ENCODE peak calls at places on chromosomes 11 and 22, in six cellular contexts. One of them, this sample, is unnamed.

GRCh38 chr11:42012261-42012660 is 552.8 kb upstream of the LRRC4C start:
- DNase-seq in ELF-1: no peak
- DNase-seq in M059J: no peak
- DNase-seq in WTC11: no peak
- DNase-seq in hypothalamus: no peak
- DNase-seq in stomach: no peak
- DNase-seq in this sample: no peak

GRCh38 chr22:37121887-37122591 is 12.5 kb upstream of the TMPRSS6 start:
- DNase-seq in hypothalamus: no peak
- DNase-seq in ELF-1: peak; percentile 57
- DNase-seq in M059J: peak; percentile 84
- DNase-seq in WTC11: no peak
- DNase-seq in stomach: peak; percentile 32
- DNase-seq in this sample: peak; percentile 85

GRCh38 chr11:7672960-7673723 is at the start of gene CYB5R2:
- DNase-seq in WTC11: peak; percentile 76
- DNase-seq in M059J: peak; percentile 38
- DNase-seq in ELF-1: peak; percentile 67
- DNase-seq in stomach: peak; percentile 80
- DNase-seq in hypothalamus: no peak
- DNase-seq in this sample: peak; percentile 84

GRCh38 chr11:127052420-127052819 is 51.9 kb upstream of the KIRREL3 start:
- DNase-seq in ELF-1: peak; percentile 25
- DNase-seq in M059J: peak; percentile 13
- DNase-seq in hypothalamus: no peak
- DNase-seq in WTC11: no peak
- DNase-seq in stomach: no peak
- DNase-seq in this sample: peak; percentile 7

GRCh38 chr11:71268706-71269321 is 16.4 kb upstream of the SHANK2 start:
- DNase-seq in stomach: no peak
- DNase-seq in WTC11: no peak
- DNase-seq in hypothalamus: no peak
- DNase-seq in ELF-1: no peak
- DNase-seq in M059J: no peak
- DNase-seq in this sample: no peak

GRCh38 chr22:28203286-28203685 is 284.2 kb upstream of the PITPNB start:
- DNase-seq in ELF-1: no peak
- DNase-seq in WTC11: no peak
- DNase-seq in stomach: no peak
- DNase-seq in hypothalamus: no peak
- DNase-seq in M059J: no peak
- DNase-seq in this sample: no peak

GRCh38 chr11:117986981-117987495 is 844 bp downstream of the IL10RA start:
- DNase-seq in M059J: no peak
- DNase-seq in hypothalamus: no peak
- DNase-seq in stomach: no peak
- DNase-seq in WTC11: no peak
- DNase-seq in ELF-1: no peak
- DNase-seq in this sample: no peak

GRCh38 chr11:73318501-73319011 is 10.5 kb downstream of the ARHGEF17 start:
- DNase-seq in stomach: no peak
- DNase-seq in ELF-1: no peak
- DNase-seq in M059J: peak; percentile 41
- DNase-seq in hypothalamus: no peak
- DNase-seq in WTC11: no peak
- DNase-seq in this sample: no peak

GRCh38 chr22:30196141-30196866 is 50.3 kb downstream of the LIF start:
- DNase-seq in stomach: peak; percentile 66
- DNase-seq in ELF-1: peak; percentile 81
- DNase-seq in hypothalamus: peak; percentile 37
- DNase-seq in WTC11: peak; percentile 62
- DNase-seq in M059J: peak; percentile 100
- DNase-seq in this sample: peak; percentile 99

GRCh38 chr22:47195156-47195675 is 432.8 kb downstream of the TBC1D22A start:
- DNase-seq in M059J: no peak
- DNase-seq in hypothalamus: no peak
- DNase-seq in stomach: peak; percentile 16
- DNase-seq in WTC11: no peak
- DNase-seq in ELF-1: no peak
- DNase-seq in this sample: no peak

GRCh38 chr11:59918987-59919589 is 19.1 kb upstream of the OOSP1 start:
- DNase-seq in M059J: peak; percentile 72
- DNase-seq in ELF-1: no peak
- DNase-seq in stomach: peak; percentile 58
- DNase-seq in WTC11: peak; percentile 35
- DNase-seq in hypothalamus: no peak
- DNase-seq in this sample: peak; percentile 65

GRCh38 chr11:44192015-44192380 is 96.5 kb downstream of the EXT2 start:
- DNase-seq in hypothalamus: no peak
- DNase-seq in ELF-1: peak; percentile 69
- DNase-seq in WTC11: no peak
- DNase-seq in M059J: no peak
- DNase-seq in stomach: no peak
- DNase-seq in this sample: no peak

GRCh38 chr11:32960553-32961164 is 55.0 kb upstream of the DEPDC7 start:
- DNase-seq in hypothalamus: no peak
- DNase-seq in stomach: no peak
- DNase-seq in WTC11: no peak
- DNase-seq in M059J: peak; percentile 64
- DNase-seq in ELF-1: no peak
- DNase-seq in this sample: peak; percentile 60

GRCh38 chr11:79174045-79175008 is 266.5 kb downstream of the TENM4 start:
- DNase-seq in M059J: peak; percentile 8
- DNase-seq in hypothalamus: no peak
- DNase-seq in stomach: no peak
- DNase-seq in WTC11: peak; percentile 21
- DNase-seq in ELF-1: peak; percentile 50
- DNase-seq in this sample: peak; percentile 87

GRCh38 chr22:20463324-20464095 is 25.9 kb upstream of the SCARF2 start:
- DNase-seq in ELF-1: no peak
- DNase-seq in M059J: no peak
- DNase-seq in WTC11: no peak
- DNase-seq in stomach: no peak
- DNase-seq in hypothalamus: no peak
- DNase-seq in this sample: no peak

GRCh38 chr11:34707462-34707840 is 86.6 kb downstream of the EHF start:
- DNase-seq in ELF-1: no peak
- DNase-seq in WTC11: no peak
- DNase-seq in stomach: no peak
- DNase-seq in hypothalamus: no peak
- DNase-seq in M059J: no peak
- DNase-seq in this sample: no peak

GRCh38 chr11:80280737-80281136 is 839.9 kb upstream of the TENM4 start:
- DNase-seq in M059J: no peak
- DNase-seq in stomach: no peak
- DNase-seq in ELF-1: no peak
- DNase-seq in WTC11: no peak
- DNase-seq in hypothalamus: peak; percentile 15
- DNase-seq in this sample: no peak

GRCh38 chr11:20754957-20755356 is 85.6 kb downstream of the NELL1 start:
- DNase-seq in WTC11: peak; percentile 52
- DNase-seq in M059J: no peak
- DNase-seq in hypothalamus: no peak
- DNase-seq in ELF-1: peak; percentile 36
- DNase-seq in stomach: no peak
- DNase-seq in this sample: peak; percentile 80

GRCh38 chr11:4539603-4540219 is 5.3 kb upstream of the OR52M1 start:
- DNase-seq in WTC11: peak; percentile 66
- DNase-seq in hypothalamus: no peak
- DNase-seq in stomach: peak; percentile 73
- DNase-seq in ELF-1: peak; percentile 32
- DNase-seq in M059J: peak; percentile 28
- DNase-seq in this sample: peak; percentile 42

This sample was measured in mesendoderm.